ENCODE peak calls at places on chromosomes 13 and 19, in six cellular contexts. C is NT2/D1, M is K562, T is HCT116, N is H1, I is GM12878. A is an unnamed sample.

GRCh38 chr13:45370922-45371406 is 30.0 kb upstream of the TPT1 start:
- DNase-seq in C (peak), M (peak), T (no peak), N (peak), I (no peak), A (no peak)

GRCh38 chr13:32956595-32956933 is 59.7 kb upstream of the KL start:
- DNase-seq in C (no peak), M (no peak), T (no peak), N (no peak), I (no peak), A (no peak)

GRCh38 chr13:59931621-59932020 is 232.1 kb downstream of the DIAPH3 start:
- DNase-seq in C (no peak), M (no peak), T (no peak), N (no peak), I (no peak), A (no peak)

GRCh38 chr13:41917641-41918040 is 43.3 kb downstream of the VWA8 start:
- DNase-seq in C (no peak), M (no peak), T (no peak), N (no peak), I (no peak), A (no peak)

GRCh38 chr19:50657222-50657669 is 8.0 kb downstream of the C19orf81 start:
- DNase-seq in C (no peak), M (peak), T (no peak), N (no peak), I (no peak), A (no peak)

GRCh38 chr13:97113231-97114001 is 108.7 kb upstream of the MBNL2 start:
- DNase-seq in C (no peak), M (no peak), T (no peak), N (no peak), I (no peak), A (no peak)

GRCh38 chr13:50910483-50910805 is 853 bp downstream of the RNASEH2B start:
- DNase-seq in C (no peak), M (no peak), T (peak), N (no peak), I (no peak), A (peak)

GRCh38 chr19:40799558-40800338 is 757 bp downstream of the EGLN2 start:
- DNase-seq in C (no peak), M (no peak), T (no peak), N (no peak), I (no peak), A (no peak)

GRCh38 chr13:97944396-97945029 is 9.0 kb upstream of the IPO5 start:
- DNase-seq in C (no peak), M (no peak), T (no peak), N (no peak), I (no peak), A (no peak)

GRCh38 chr13:83831796-83832195 is 50.5 kb downstream of the SLITRK1 start:
- DNase-seq in C (no peak), M (no peak), T (no peak), N (no peak), I (no peak), A (no peak)

GRCh38 chr13:50277906-50278305 is 262.7 kb downstream of the KCNRG start:
- DNase-seq in C (no peak), M (no peak), T (no peak), N (no peak), I (no peak), A (no peak)

GRCh38 chr19:32372726-32373613 is 27.6 kb downstream of the ZNF507 start:
- DNase-seq in C (no peak), M (no peak), T (no peak), N (no peak), I (no peak), A (peak)

GRCh38 chr13:66657165-66657895 is 572.8 kb downstream of the PCDH9 start:
- DNase-seq in C (no peak), M (no peak), T (peak), N (no peak), I (no peak), A (peak)

GRCh38 chr13:114230117-114230516 is 4.6 kb upstream of the CDC16 start:
- DNase-seq in C (no peak), M (no peak), T (no peak), N (no peak), I (no peak), A (no peak)

GRCh38 chr13:23794267-23795161 is 94.7 kb downstream of the MIPEP start:
- DNase-seq in C (no peak), M (no peak), T (no peak), N (no peak), I (peak), A (no peak)

GRCh38 chr19:13155472-13156284 is 5.5 kb downstream of the IER2 start:
- DNase-seq in C (peak), M (peak), T (no peak), N (no peak), I (no peak), A (peak)

GRCh38 chr13:79392882-79393563 is 13.0 kb downstream of the RBM26 start:
- DNase-seq in C (no peak), M (no peak), T (no peak), N (no peak), I (no peak), A (no peak)

GRCh38 chr19:7007859-7008258 is 13.4 kb downstream of the MBD3L2B start:
- DNase-seq in C (no peak), M (no peak), T (no peak), N (no peak), I (no peak), A (no peak)

GRCh38 chr19:7013678-7014077 is 7.6 kb downstream of the MBD3L2B start:
- DNase-seq in C (no peak), M (no peak), T (no peak), N (no peak), I (peak), A (no peak)

GRCh38 chr19:7006305-7006704 is 14.9 kb downstream of the MBD3L2B start:
- DNase-seq in C (no peak), M (no peak), T (no peak), N (no peak), I (no peak), A (no peak)

GRCh38 chr19:7010722-7011593 is 10.3 kb downstream of the MBD3L2B start:
- DNase-seq in C (no peak), M (no peak), T (no peak), N (no peak), I (no peak), A (no peak)
- TF ChIP-seq ZNF274 in C (no peak), M (no peak), T (no peak), N (no peak), I (no peak), A (no peak)

DNA sequence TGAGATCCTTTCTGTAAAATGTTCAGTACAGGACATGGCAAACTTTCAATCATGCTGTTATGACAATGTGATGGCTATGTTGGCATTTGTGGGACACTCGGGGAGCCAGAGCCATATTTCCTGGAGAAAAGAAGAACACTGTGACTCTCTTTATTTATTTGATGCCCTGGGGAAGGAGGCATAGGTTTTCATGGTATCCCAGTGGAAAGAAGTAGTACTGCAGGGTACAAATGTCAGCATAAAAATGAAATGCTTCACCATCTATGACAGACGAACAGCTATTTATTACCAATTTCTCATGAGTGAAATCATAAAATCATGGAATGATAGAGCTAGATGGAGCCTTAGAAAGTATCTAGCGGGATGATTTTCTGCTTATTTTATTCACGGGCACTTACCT is 217.1 kb downstream of the COL4A1 start:
- DNase-seq in C (no peak), M (no peak), T (no peak), N (no peak), I (no peak), A (no peak)
- TF ChIP-seq ZNF274 in C (no peak), M (no peak), T (no peak), N (no peak), I (no peak), A (no peak)

DNA sequence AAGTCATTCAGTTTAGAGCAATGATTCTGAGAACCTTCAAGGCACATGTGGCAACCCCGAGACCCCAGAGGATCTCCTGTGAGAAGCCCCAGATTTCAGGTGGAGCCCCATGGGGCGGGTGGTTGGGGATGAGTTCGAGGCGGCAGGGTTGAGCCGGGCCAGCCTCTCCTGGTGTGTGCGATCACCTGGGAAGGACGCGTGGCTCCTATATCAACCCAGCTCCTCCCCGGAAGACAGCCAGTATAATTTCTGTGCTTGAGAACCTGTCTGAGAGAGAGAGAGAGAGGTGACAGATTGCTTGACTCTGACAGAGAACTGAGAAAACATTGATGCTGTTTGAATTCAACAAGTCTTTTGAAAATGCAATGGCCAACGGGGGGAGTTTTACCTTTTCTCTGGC is 89.0 kb downstream of the TEX29 start:
- DNase-seq in C (no peak), M (no peak), T (no peak), N (no peak), I (no peak), A (no peak)
- TF ChIP-seq ZNF274 in C (no peak), M (no peak), T (no peak), N (no peak), I (no peak), A (no peak)

DNA sequence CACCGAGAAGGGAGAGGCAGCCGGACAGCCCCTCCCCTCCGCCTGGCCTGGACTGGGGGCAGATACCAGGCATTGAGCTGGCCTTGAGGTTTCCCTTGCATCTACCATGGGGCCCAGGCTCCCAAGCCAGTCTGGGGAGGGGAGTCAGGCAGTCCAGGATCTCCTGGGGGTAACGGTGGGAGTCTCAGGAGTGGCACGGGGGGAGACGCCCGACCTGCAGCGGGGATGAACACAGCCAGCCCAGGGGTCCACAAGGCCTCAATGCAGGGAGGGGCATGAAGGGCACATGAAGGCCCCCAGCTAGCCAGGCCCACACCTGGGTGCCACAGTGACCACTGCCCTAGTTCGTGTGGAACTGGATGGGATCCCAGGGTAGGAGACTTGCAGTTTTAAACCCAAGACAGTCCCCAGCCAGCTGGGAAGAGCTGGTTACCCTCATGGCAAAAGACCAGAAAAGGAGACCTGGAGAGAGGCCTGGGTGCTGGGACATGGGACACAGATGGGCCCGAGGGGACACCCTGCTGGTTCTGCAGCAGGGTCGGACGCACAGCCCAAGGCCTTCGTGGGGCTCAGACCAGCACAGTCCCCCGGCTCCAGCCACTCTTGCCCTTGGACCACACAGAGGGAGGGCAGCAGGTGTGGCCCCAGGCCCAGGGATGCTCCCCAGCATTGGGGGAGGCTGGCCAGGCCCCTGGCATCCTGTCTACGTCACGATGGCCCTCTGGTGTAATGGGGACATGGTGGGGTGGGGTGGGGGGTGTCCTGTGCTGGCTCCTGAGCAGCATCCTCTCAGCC is 4.6 kb upstream of the UQCR11 start:
- DNase-seq in C (no peak), M (no peak), T (no peak), N (no peak), I (no peak), A (no peak)
- TF ChIP-seq ZNF274 in C (no peak), M (no peak), T (no peak), N (no peak), I (no peak), A (no peak)

GRCh38 chr13:39836038-39836437 is 180.6 kb downstream of the COG6 start:
- DNase-seq in C (no peak), M (no peak), T (no peak), N (no peak), I (no peak), A (no peak)
- TF ChIP-seq ZNF274 in C (no peak), M (no peak), T (no peak), N (no peak), I (no peak), A (no peak)

DNA sequence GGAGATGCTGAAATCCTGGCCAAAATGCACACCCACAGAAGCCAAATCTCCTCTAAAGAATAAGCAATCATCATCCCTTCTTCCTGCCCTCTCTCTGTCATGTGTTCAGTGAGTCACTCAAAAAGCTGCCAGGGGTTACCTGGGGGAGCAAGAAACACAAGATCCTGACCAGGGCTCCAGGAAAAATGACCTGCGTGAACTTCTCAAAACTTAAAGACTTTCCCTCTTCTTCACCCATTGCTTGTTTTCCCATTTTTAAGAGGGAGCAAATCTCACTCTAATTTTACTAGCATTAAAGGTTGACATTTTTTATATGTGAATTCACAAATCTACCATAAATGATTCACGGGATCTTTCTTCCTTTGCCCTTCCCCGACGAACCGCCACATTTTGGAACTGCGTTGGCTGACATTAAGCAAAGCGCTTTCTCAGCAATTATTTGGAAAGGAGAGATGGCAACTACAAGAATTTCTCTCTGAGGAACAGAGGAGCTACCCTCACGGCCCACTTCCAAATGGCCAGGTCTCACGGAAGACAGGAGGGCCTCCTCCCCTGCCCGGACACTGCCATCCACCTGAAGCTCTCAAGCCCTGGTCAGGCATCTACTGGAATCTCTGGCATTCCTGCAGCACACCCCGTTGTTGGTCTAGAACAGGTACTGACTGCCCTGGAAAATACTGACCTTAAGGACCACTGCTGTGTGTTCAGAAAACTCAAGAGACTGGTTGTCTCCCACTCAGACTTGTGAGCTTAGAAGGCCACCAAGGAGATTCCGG is 14.2 kb downstream of the TSHZ3 start:
- DNase-seq in C (no peak), M (no peak), T (no peak), N (no peak), I (no peak), A (no peak)
- TF ChIP-seq ZNF274 in C (no peak), M (no peak), T (no peak), N (no peak), I (no peak), A (no peak)

GRCh38 chr13:65504213-65504612 is 1725.9 kb downstream of the PCDH9 start:
- DNase-seq in C (no peak), M (no peak), T (no peak), N (no peak), I (no peak), A (no peak)
- TF ChIP-seq ZNF274 in C (no peak), M (no peak), T (no peak), N (no peak), I (no peak), A (no peak)

GRCh38 chr19:29530549-29531457 is 5.0 kb downstream of the VSTM2B start:
- DNase-seq in C (no peak), M (no peak), T (no peak), N (no peak), I (no peak), A (no peak)

GRCh38 chr19:29528350-29528945 is 2.7 kb downstream of the VSTM2B start:
- DNase-seq in C (peak), M (peak), T (peak), N (peak), I (peak), A (peak)

GRCh38 chr19:29527500-29528328 is 1.9 kb downstream of the VSTM2B start:
- DNase-seq in C (no peak), M (no peak), T (no peak), N (no peak), I (no peak), A (no peak)

GRCh38 chr19:29529646-29530548 is 4.1 kb downstream of the VSTM2B start:
- DNase-seq in C (no peak), M (no peak), T (no peak), N (no peak), I (no peak), A (no peak)

DNA sequence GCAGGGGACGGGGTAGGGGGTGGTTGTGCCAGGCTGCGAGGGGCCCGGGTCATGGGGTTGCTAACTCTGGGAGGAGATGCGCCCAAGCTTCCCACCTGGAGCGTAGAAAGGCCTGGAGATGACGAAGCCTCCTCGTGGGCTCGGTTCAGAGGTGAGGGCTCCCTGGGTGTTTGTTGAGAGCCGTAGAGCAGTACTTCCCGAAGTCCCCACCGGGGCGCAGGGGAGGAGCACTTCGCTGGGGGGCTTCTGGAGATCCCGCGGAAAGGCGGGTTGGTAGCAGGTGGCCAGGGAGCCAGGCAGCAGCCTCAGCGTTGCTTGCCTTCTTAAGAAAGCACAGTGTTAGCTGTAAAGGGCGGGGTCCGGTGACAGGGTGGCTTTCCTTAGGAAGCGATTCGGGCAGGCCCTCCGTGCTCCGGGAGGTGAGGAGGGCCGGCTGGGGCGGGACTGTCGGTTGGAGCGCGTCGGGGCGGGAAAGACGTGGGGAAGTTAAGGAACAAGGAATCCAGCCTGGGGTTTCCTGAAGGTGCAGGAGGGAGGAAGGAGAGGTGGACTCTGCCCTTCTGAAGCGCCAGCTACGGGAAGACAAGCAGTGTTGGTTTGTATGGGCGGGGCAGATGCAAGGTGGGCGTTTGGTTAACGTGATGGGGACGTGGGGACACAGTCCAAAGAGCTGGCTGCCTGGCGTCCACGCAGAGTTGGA is 3.3 kb downstream of the VSTM2B start:
- DNase-seq in C (no peak), M (no peak), T (no peak), N (no peak), I (no peak), A (no peak)
- TF ChIP-seq ZNF274 in C (no peak), M (no peak), T (no peak), N (no peak), I (no peak), A (no peak)